ENCODE peak calls at places on chromosomes 13 and 19, in four cellular contexts. O is hippocampal formation; S is retina; G is CD8-positive, alpha-beta memory T cell. K is an unnamed sample.
A peak's percentile ranks its signal among the peaks of the same experiment; 100 is the strongest.

GRCh38 chr19:2678043-2678671 is 24.3 kb downstream of the GNG7 start:
- DNase-seq in S (no peak), G (no peak), O (no peak), K (no peak)

GRCh38 chr13:71513414-71514063 is 353.5 kb downstream of the DACH1 start:
- DNase-seq in O (no peak), S (no peak), G (no peak), K (no peak)

GRCh38 chr19:32720216-32720935 is 809 bp downstream of the TDRD12 start:
- DNase-seq in S (no peak), O (no peak), G (no peak), K (no peak)

GRCh38 chr13:21240586-21240985 is 64.1 kb downstream of the MRPL57 start:
- DNase-seq in G (no peak), O (no peak), S (no peak), K (no peak)

GRCh38 chr19:52451241-52451640 is 2.1 kb upstream of the ZNF578 start:
- DNase-seq in O (no peak), S (peak; percentile 3), G (no peak), K (no peak)

GRCh38 chr13:60959427-60959826 is 456.2 kb downstream of the PCDH20 start:
- DNase-seq in S (no peak), O (no peak), G (no peak), K (no peak)

GRCh38 chr13:113930711-113931637 is 42.9 kb downstream of the C13orf46 start:
- DNase-seq in O (no peak), G (peak; percentile 70), S (peak; percentile 60), K (peak; percentile 40)

GRCh38 chr13:104385409-104385808 is 1319.2 kb upstream of the SLC10A2 start:
- DNase-seq in O (no peak), S (no peak), G (no peak), K (no peak)

GRCh38 chr19:4369888-4370260 is 26.5 kb downstream of the MPND start:
- DNase-seq in G (peak; percentile 60), O (peak; percentile 33), S (peak; percentile 70), K (peak; percentile 82)

GRCh38 chr19:262125-262524 is 29.1 kb downstream of the PLPP2 start:
- DNase-seq in G (no peak), S (no peak), O (no peak), K (no peak)